ENCODE peak calls at places on chromosome 18, in five cellular contexts. N, G, P, L and I are unnamed samples.

GRCh38 chr18:54742120-54742519 is 86.2 kb upstream of the RAB27B start:
- DNase-seq in N (no peak), G (peak; percentile 59), P (no peak), L (no peak), I (no peak)

GRCh38 chr18:50722311-50722710 is 97.5 kb downstream of the MRO start:
- DNase-seq in N (no peak), G (no peak), P (no peak), L (no peak), I (no peak)

GRCh38 chr18:5709476-5710095 is 165.8 kb upstream of the EPB41L3 start:
- DNase-seq in N (no peak), G (no peak), P (no peak), L (no peak), I (no peak)

GRCh38 chr18:11407900-11408299 is 201.5 kb upstream of the SLC35G4 start:
- DNase-seq in N (no peak), G (peak; percentile 28), P (no peak), L (no peak), I (no peak)

GRCh38 chr18:46660955-46661749 is 4.1 kb upstream of the LOXHD1 start:
- DNase-seq in N (no peak), G (peak; percentile 31), P (no peak), L (no peak), I (no peak)

GRCh38 chr18:50802133-50802532 is 17.7 kb downstream of the MRO start:
- DNase-seq in N (no peak), G (no peak), P (no peak), L (no peak), I (no peak)

GRCh38 chr18:25033747-25034471 is 318.1 kb downstream of the ZNF521 start:
- DNase-seq in N (no peak), G (no peak), P (no peak), L (no peak), I (no peak)

GRCh38 chr18:42183746-42184145 is 228.7 kb downstream of the PIK3C3 start:
- DNase-seq in N (peak; percentile 28), G (peak; percentile 60), P (no peak), L (no peak), I (peak; percentile 49)

GRCh38 chr18:13070460-13070859 is 79.3 kb downstream of the CEP192 start:
- DNase-seq in N (no peak), G (peak; percentile 18), P (no peak), L (no peak), I (no peak)

GRCh38 chr18:11339121-11339520 is 189.8 kb upstream of the PIEZO2 start:
- DNase-seq in N (no peak), G (no peak), P (no peak), L (no peak), I (no peak)

GRCh38 chr18:74234326-74235171 is 57.2 kb downstream of the CYB5A start:
- DNase-seq in N (no peak), G (peak; percentile 98), P (no peak), L (peak; percentile 29), I (no peak)

GRCh38 chr18:76495435-76496199 is 575 bp upstream of the ZNF516 start:
- DNase-seq in N (peak; percentile 12), G (peak; percentile 60), P (peak; percentile 73), L (peak; percentile 49), I (no peak)

GRCh38 chr18:26429535-26429934 is 118.8 kb downstream of the KCTD1 start:
- DNase-seq in N (peak; percentile 36), G (peak; percentile 75), P (no peak), L (no peak), I (peak; percentile 39)

GRCh38 chr18:3012306-3012919 is 531 bp downstream of the LPIN2 start:
- DNase-seq in N (no peak), G (no peak), P (peak; percentile 50), L (peak; percentile 41), I (no peak)

GRCh38 chr18:24763765-24764548 is 303.5 kb downstream of the HRH4 start:
- DNase-seq in N (no peak), G (peak; percentile 72), P (no peak), L (peak; percentile 30), I (peak; percentile 68)

GRCh38 chr18:3624818-3625716 is 175.1 kb downstream of the TGIF1 start:
- DNase-seq in N (peak; percentile 81), G (peak; percentile 97), P (peak; percentile 11), L (no peak), I (peak; percentile 84)

GRCh38 chr18:21000667-21001066 is 110.9 kb downstream of the ROCK1 start:
- DNase-seq in N (no peak), G (peak; percentile 30), P (no peak), L (no peak), I (no peak)

GRCh38 chr18:5622905-5623304 is 79.1 kb upstream of the EPB41L3 start:
- DNase-seq in N (no peak), G (no peak), P (no peak), L (no peak), I (no peak)

GRCh38 chr18:27871731-27872130 is 305.2 kb downstream of the CDH2 start:
- DNase-seq in N (no peak), G (no peak), P (no peak), L (no peak), I (no peak)

DNA sequence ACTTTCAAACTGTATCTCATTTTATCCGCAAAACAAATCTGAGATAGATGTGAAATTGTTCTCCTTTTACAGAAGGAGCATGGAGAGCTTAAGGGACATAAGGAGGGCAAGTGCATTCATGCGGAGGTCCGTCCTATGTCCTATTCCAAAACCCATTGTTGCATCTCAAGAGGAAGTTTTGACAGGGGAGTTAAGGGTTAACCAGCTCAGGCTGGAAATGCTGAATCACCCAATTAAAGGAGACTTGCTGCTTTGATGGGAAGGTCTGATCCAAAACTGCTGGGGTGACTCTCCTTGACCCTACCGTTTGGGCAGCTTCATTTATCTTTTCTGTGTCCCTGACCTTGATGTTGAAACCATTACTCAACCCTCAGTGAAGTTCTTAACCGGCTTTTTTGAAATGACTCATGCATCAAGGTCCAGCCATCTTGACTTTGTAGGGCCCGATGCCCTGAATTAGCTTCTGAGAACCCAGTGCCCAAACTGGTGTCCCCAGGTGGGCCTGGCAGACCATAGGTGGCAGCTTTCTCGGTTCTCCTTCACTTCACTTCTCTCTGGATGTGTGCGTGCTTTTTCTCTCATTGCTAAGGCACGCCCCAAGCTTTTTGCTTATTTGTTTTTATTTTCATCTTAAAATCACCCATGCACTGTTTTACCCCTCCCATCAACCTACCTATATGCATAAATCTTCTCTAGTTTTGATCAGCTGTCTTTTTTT is 15.9 kb upstream of the TXNDC2 start:
- DNase-seq in N (peak; percentile 40), G (peak; percentile 87), P (peak; percentile 73), L (no peak), I (peak; percentile 35)
- H3K4me3 ChIP-seq in N (no peak overlapping the region), G (no peak overlapping the region), P (no peak overlapping the region), L (no peak overlapping the region), I (no peak overlapping the region)

GRCh38 chr18:67183398-67183797 is 333.1 kb downstream of the DSEL start:
- DNase-seq in N (no peak), G (no peak), P (no peak), L (no peak), I (no peak)
- H3K4me3 ChIP-seq in N (no peak overlapping the region), G (no peak overlapping the region), P (no peak overlapping the region), L (no peak overlapping the region), I (no peak overlapping the region)

GRCh38 chr18:22335644-22336275 is 82.0 kb downstream of the CTAGE1 start:
- DNase-seq in N (peak; percentile 13), G (no peak), P (no peak), L (no peak), I (no peak)
- H3K4me3 ChIP-seq in N (no peak overlapping the region), G (no peak overlapping the region), P (no peak overlapping the region), L (no peak overlapping the region), I (no peak overlapping the region)

GRCh38 chr18:79888016-79888415 is 63.4 kb downstream of the SLC66A2 start:
- DNase-seq in N (no peak), G (no peak), P (no peak), L (peak; percentile 8), I (no peak)

GRCh38 chr18:79889569-79889968 is 61.9 kb downstream of the SLC66A2 start:
- DNase-seq in N (no peak), G (no peak), P (no peak), L (peak; percentile 2), I (no peak)

GRCh38 chr18:79887181-79888000 is 64.1 kb downstream of the SLC66A2 start:
- DNase-seq in N (no peak), G (no peak), P (no peak), L (no peak), I (no peak)

GRCh38 chr18:79884963-79885728 is 66.3 kb downstream of the SLC66A2 start:
- DNase-seq in N (no peak), G (no peak), P (no peak), L (no peak), I (no peak)

GRCh38 chr18:79890638-79891037 is 60.8 kb downstream of the SLC66A2 start:
- DNase-seq in N (no peak), G (no peak), P (no peak), L (no peak), I (no peak)
- H3K4me3 ChIP-seq in N (no peak overlapping the region), G (no peak overlapping the region), P (no peak overlapping the region), L (no peak overlapping the region), I (no peak overlapping the region)

DNA sequence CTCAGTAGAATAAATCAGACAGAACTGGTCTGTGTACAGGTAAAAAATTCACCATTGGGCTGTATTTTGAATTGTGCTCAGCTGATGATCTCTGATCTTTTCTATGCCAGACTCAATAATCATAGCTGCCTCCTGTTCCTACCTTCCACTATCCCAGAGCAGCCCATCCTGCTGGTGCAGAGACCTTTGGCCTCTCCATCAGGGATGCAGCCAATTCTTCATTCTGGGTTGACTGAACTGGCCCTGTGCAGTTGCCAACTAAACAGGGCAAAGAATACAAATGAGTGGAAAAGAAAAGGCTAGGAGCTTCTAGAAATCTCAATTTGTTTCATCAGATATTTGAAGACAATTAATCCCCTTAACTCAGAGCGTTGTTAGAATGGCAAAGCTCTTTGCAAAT is 1781.3 kb upstream of the CELF4 start:
- DNase-seq in N (no peak), G (no peak), P (no peak), L (no peak), I (no peak)
- H3K4me3 ChIP-seq in N (no peak overlapping the region), G (no peak overlapping the region), P (no peak overlapping the region), L (no peak overlapping the region), I (no peak overlapping the region)